ENCODE peak calls at places on chromosomes 13 and 19, in four cellular contexts. Q, N, E and O are unnamed samples.

GRCh38 chr19:38743394-38744297 is 628 bp downstream of the CAPN12 start:
- DNase-seq in Q (no peak), N (no peak), E (no peak), O (no peak)

GRCh38 chr19:51572908-51573307 is 1.8 kb downstream of the ZNF175 start:
- DNase-seq in Q (no peak), N (no peak), E (no peak), O (no peak)

GRCh38 chr13:75550159-75550567 is 572 bp downstream of the UCHL3 start:
- DNase-seq in Q (peak), N (peak), E (peak), O (peak)

GRCh38 chr13:95536629-95537241 is 15.8 kb upstream of the CLDN10 start:
- DNase-seq in Q (no peak), N (no peak), E (no peak), O (peak)

GRCh38 chr19:31378404-31378803 is 29.2 kb upstream of the TSHZ3 start:
- DNase-seq in Q (no peak), N (no peak), E (no peak), O (no peak)

GRCh38 chr19:19203012-19203856 is at the start of gene NR2C2AP:
- DNase-seq in Q (peak), N (peak), E (peak), O (peak)

GRCh38 chr13:106159295-106160195 is 375.9 kb downstream of the EFNB2 start:
- DNase-seq in Q (no peak), N (no peak), E (no peak), O (no peak)

GRCh38 chr19:3335431-3336350 is 30.7 kb upstream of the NFIC start:
- DNase-seq in Q (peak), N (peak), E (no peak), O (no peak)

GRCh38 chr19:23070353-23070781 is 46.5 kb upstream of the ZNF730 start:
- DNase-seq in Q (no peak), N (peak), E (peak), O (peak)

GRCh38 chr19:7223429-7223828 is 70.8 kb downstream of the INSR start:
- DNase-seq in Q (no peak), N (no peak), E (no peak), O (no peak)

GRCh38 chr19:46635920-46636761 is at the start of gene GNG8:
- DNase-seq in Q (no peak), N (no peak), E (no peak), O (no peak)

GRCh38 chr19:42176649-42176989 is 40.9 kb downstream of the DEDD2 start:
- DNase-seq in Q (no peak), N (no peak), E (no peak), O (no peak)

GRCh38 chr19:53991224-53992113 is at the start of gene CACNG6:
- DNase-seq in Q (no peak), N (no peak), E (no peak), O (peak)

GRCh38 chr19:6738726-6739389 is 622 bp upstream of the TRIP10 start:
- DNase-seq in Q (no peak), N (peak), E (peak), O (no peak)

GRCh38 chr13:67148219-67148583 is 81.9 kb downstream of the PCDH9 start:
- DNase-seq in Q (no peak), N (no peak), E (no peak), O (no peak)

GRCh38 chr19:30587869-30588268 is 215.7 kb downstream of the ZNF536 start:
- DNase-seq in Q (no peak), N (no peak), E (no peak), O (no peak)

GRCh38 chr19:16470911-16471811 is 609 bp downstream of the EPS15L1 start:
- DNase-seq in Q (no peak), N (no peak), E (no peak), O (peak)

GRCh38 chr13:76398426-76398825 is 487.8 kb downstream of the KCTD12 start:
- DNase-seq in Q (no peak), N (no peak), E (no peak), O (no peak)

GRCh38 chr19:41064974-41065569 is 23.2 kb upstream of the CYP2A13 start:
- DNase-seq in Q (no peak), N (no peak), E (no peak), O (no peak)

GRCh38 chr13:82467626-82468025 is 1414.6 kb downstream of the SLITRK1 start:
- DNase-seq in Q (no peak), N (no peak), E (no peak), O (no peak)

GRCh38 chr19:7917292-7918061 is 2.7 kb upstream of the SNAPC2 start:
- DNase-seq in Q (no peak), N (peak), E (no peak), O (peak)

GRCh38 chr13:102556806-102557205 is 40.0 kb upstream of the TPP2 start:
- DNase-seq in Q (no peak), N (no peak), E (no peak), O (no peak)

GRCh38 chr19:1259873-1260748 is 9.0 kb upstream of the CIRBP start:
- DNase-seq in Q (no peak), N (no peak), E (no peak), O (no peak)
- H3K4me3 ChIP-seq in Q (peak), N (no peak), E (peak), O (no peak)

GRCh38 chr13:112887151-112887550 is 81.9 kb upstream of the MCF2L start:
- DNase-seq in Q (no peak), N (peak), E (no peak), O (no peak)
- H3K4me3 ChIP-seq in Q (no peak), N (no peak), E (no peak), O (no peak)

DNA sequence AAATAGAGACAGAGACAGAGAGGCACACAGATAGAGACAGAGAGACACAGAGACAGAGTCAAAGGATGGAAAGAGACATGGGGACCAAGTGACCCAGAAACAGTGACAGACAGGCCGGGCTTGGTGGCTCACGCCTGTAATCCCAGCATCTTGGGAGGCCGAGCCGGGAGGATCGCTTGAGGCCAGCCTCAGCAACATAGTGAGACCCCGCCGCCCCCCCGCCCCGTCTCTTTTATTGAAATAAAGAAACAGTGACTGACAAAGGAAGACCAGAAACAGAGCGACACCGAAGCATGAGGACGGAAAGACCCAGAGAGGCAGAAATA is 848 bp upstream of the NECTIN2 start:
- DNase-seq in Q (peak), N (peak), E (no peak), O (no peak)
- H3K4me3 ChIP-seq in Q (peak), N (no peak), E (peak), O (peak)

GRCh38 chr13:23695711-23696512 is 125.7 kb downstream of the TNFRSF19 start:
- DNase-seq in Q (no peak), N (peak), E (no peak), O (peak)

GRCh38 chr13:23695196-23695595 is 125.0 kb downstream of the TNFRSF19 start:
- DNase-seq in Q (no peak), N (no peak), E (no peak), O (no peak)

GRCh38 chr13:23699271-23699670 is 129.1 kb downstream of the TNFRSF19 start:
- DNase-seq in Q (no peak), N (no peak), E (no peak), O (no peak)

GRCh38 chr13:23697772-23698313 is 127.6 kb downstream of the TNFRSF19 start:
- DNase-seq in Q (no peak), N (no peak), E (no peak), O (no peak)

GRCh38 chr13:23696610-23697009 is 126.4 kb downstream of the TNFRSF19 start:
- DNase-seq in Q (no peak), N (no peak), E (no peak), O (no peak)
- H3K4me3 ChIP-seq in Q (no peak), N (no peak), E (no peak), O (no peak)